ENCODE peak calls at places on chromosomes 4 and X, in five cellular contexts. One of them, this sample, is unnamed.

GRCh38 chr4:152843476-152844107 is 63.8 kb downstream of the ARFIP1 start:
- DNase-seq in tibial artery: no peak
- DNase-seq in choroid plexus epithelial cell: no peak
- DNase-seq in GM12865: no peak
- DNase-seq in left ventricle myocardium inferior: no peak
- DNase-seq in this sample: no peak

GRCh38 chrX:68889244-68889643 is 60.4 kb downstream of the EFNB1 start:
- DNase-seq in tibial artery: no peak
- DNase-seq in choroid plexus epithelial cell: no peak
- DNase-seq in GM12865: no peak
- DNase-seq in left ventricle myocardium inferior: no peak
- DNase-seq in this sample: no peak

GRCh38 chr4:173181769-173182374 is 13.3 kb downstream of the GALNT7 start:
- DNase-seq in tibial artery: no peak
- DNase-seq in choroid plexus epithelial cell: peak
- DNase-seq in GM12865: no peak
- DNase-seq in left ventricle myocardium inferior: no peak
- DNase-seq in this sample: no peak

GRCh38 chr4:155785828-155786227 is 27.0 kb downstream of the GUCY1B1 start:
- DNase-seq in tibial artery: no peak
- DNase-seq in choroid plexus epithelial cell: no peak
- DNase-seq in GM12865: no peak
- DNase-seq in left ventricle myocardium inferior: no peak
- DNase-seq in this sample: no peak

GRCh38 chr4:3364199-3364598 is 71.4 kb downstream of the RGS12 start:
- DNase-seq in tibial artery: no peak
- DNase-seq in choroid plexus epithelial cell: no peak
- DNase-seq in GM12865: no peak
- DNase-seq in left ventricle myocardium inferior: no peak
- DNase-seq in this sample: no peak

GRCh38 chrX:13159886-13160285 is 115.5 kb upstream of the FAM9C start:
- DNase-seq in tibial artery: no peak
- DNase-seq in choroid plexus epithelial cell: no peak
- DNase-seq in GM12865: no peak
- DNase-seq in left ventricle myocardium inferior: no peak
- DNase-seq in this sample: no peak

GRCh38 chr4:123406862-123407261 is 10.3 kb downstream of the SPRY1 start:
- DNase-seq in tibial artery: no peak
- DNase-seq in choroid plexus epithelial cell: no peak
- DNase-seq in GM12865: no peak
- DNase-seq in left ventricle myocardium inferior: no peak
- DNase-seq in this sample: no peak

GRCh38 chrX:110600745-110601310 is 194.8 kb downstream of the CHRDL1 start:
- DNase-seq in tibial artery: no peak
- DNase-seq in choroid plexus epithelial cell: no peak
- DNase-seq in GM12865: no peak
- DNase-seq in left ventricle myocardium inferior: no peak
- DNase-seq in this sample: no peak

GRCh38 chrX:154046262-154046771 is 26.6 kb upstream of the IRAK1 start:
- DNase-seq in tibial artery: peak
- DNase-seq in choroid plexus epithelial cell: peak
- DNase-seq in GM12865: no peak
- DNase-seq in left ventricle myocardium inferior: peak
- DNase-seq in this sample: peak

GRCh38 chr4:73055241-73055897 is 14.1 kb downstream of the COX18 start:
- DNase-seq in tibial artery: no peak
- DNase-seq in choroid plexus epithelial cell: no peak
- DNase-seq in GM12865: peak
- DNase-seq in left ventricle myocardium inferior: no peak
- DNase-seq in this sample: no peak

GRCh38 chr4:180669637-180670036 is 1573.6 kb upstream of the TENM3 start:
- DNase-seq in tibial artery: no peak
- DNase-seq in choroid plexus epithelial cell: peak
- DNase-seq in GM12865: no peak
- DNase-seq in left ventricle myocardium inferior: no peak
- DNase-seq in this sample: no peak

GRCh38 chr4:86895692-86896488 is 3.7 kb upstream of the C4orf36 start:
- DNase-seq in tibial artery: no peak
- DNase-seq in choroid plexus epithelial cell: peak
- DNase-seq in GM12865: peak
- DNase-seq in left ventricle myocardium inferior: no peak
- DNase-seq in this sample: no peak
- H3K4me3 ChIP-seq in tibial artery: no peak
- H3K4me3 ChIP-seq in choroid plexus epithelial cell: no peak
- H3K4me3 ChIP-seq in GM12865: no peak
- H3K4me3 ChIP-seq in left ventricle myocardium inferior: no peak
- H3K4me3 ChIP-seq in this sample: no peak

GRCh38 chr4:48405924-48406323 is 64.6 kb downstream of the SLAIN2 start:
- DNase-seq in tibial artery: no peak
- DNase-seq in choroid plexus epithelial cell: no peak
- DNase-seq in GM12865: no peak
- DNase-seq in left ventricle myocardium inferior: no peak
- DNase-seq in this sample: no peak

GRCh38 chr4:48409203-48409602 is 67.9 kb downstream of the SLAIN2 start:
- DNase-seq in tibial artery: no peak
- DNase-seq in choroid plexus epithelial cell: no peak
- DNase-seq in GM12865: no peak
- DNase-seq in left ventricle myocardium inferior: no peak
- DNase-seq in this sample: no peak

DNA sequence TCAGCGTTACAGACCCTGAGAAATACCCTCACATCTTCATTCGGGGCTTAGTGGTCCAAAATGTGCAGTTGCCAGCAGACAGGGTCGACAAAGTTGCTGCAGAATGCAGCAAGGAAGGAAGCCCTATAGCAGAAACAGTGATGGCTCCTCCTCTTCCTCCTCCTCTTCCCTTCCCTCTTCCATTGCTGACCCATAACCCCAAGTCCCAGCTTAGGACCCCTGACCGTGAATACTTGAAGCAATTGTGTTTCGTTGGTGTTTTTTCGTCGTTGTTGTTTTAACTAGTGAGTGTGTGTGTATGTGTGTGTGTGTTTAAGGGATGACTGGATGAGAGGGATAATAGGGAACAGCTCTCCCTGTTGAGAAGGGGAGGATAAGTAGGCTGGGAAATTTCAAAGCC is 69.5 kb downstream of the SLAIN2 start:
- DNase-seq in tibial artery: no peak
- DNase-seq in choroid plexus epithelial cell: no peak
- DNase-seq in GM12865: no peak
- DNase-seq in left ventricle myocardium inferior: no peak
- DNase-seq in this sample: no peak
- TF ChIP-seq CTCF in tibial artery: no peak
- TF ChIP-seq CTCF in choroid plexus epithelial cell: no peak
- TF ChIP-seq CTCF in GM12865: no peak
- TF ChIP-seq CTCF in left ventricle myocardium inferior: no peak
- TF ChIP-seq CTCF in this sample: no peak

GRCh38 chr4:25031077-25031606 is 396 bp upstream of the LGI2 start:
- DNase-seq in tibial artery: peak
- DNase-seq in choroid plexus epithelial cell: peak
- DNase-seq in GM12865: no peak
- DNase-seq in left ventricle myocardium inferior: peak
- DNase-seq in this sample: peak
- H3K4me3 ChIP-seq in tibial artery: peak
- H3K4me3 ChIP-seq in choroid plexus epithelial cell: peak
- H3K4me3 ChIP-seq in GM12865: no peak
- H3K4me3 ChIP-seq in left ventricle myocardium inferior: peak
- H3K4me3 ChIP-seq in this sample: peak

GRCh38 chrX:22383988-22384387 is 111.3 kb downstream of the CBLL2 start:
- DNase-seq in tibial artery: no peak
- DNase-seq in choroid plexus epithelial cell: no peak
- DNase-seq in GM12865: peak
- DNase-seq in left ventricle myocardium inferior: no peak
- DNase-seq in this sample: no peak
- TF ChIP-seq CTCF in tibial artery: no peak
- TF ChIP-seq CTCF in choroid plexus epithelial cell: peak
- TF ChIP-seq CTCF in GM12865: no peak
- TF ChIP-seq CTCF in left ventricle myocardium inferior: no peak
- TF ChIP-seq CTCF in this sample: no peak

GRCh38 chr4:12588572-12588971 is 895.6 kb downstream of the RAB28 start:
- DNase-seq in tibial artery: no peak
- DNase-seq in choroid plexus epithelial cell: peak
- DNase-seq in GM12865: no peak
- DNase-seq in left ventricle myocardium inferior: no peak
- DNase-seq in this sample: no peak

GRCh38 chr4:12583286-12583685 is 900.9 kb downstream of the RAB28 start:
- DNase-seq in tibial artery: no peak
- DNase-seq in choroid plexus epithelial cell: peak
- DNase-seq in GM12865: no peak
- DNase-seq in left ventricle myocardium inferior: no peak
- DNase-seq in this sample: no peak

GRCh38 chr4:12580787-12581186 is 903.4 kb downstream of the RAB28 start:
- DNase-seq in tibial artery: no peak
- DNase-seq in choroid plexus epithelial cell: no peak
- DNase-seq in GM12865: no peak
- DNase-seq in left ventricle myocardium inferior: no peak
- DNase-seq in this sample: no peak

GRCh38 chr4:12584116-12584875 is 899.8 kb downstream of the RAB28 start:
- DNase-seq in tibial artery: no peak
- DNase-seq in choroid plexus epithelial cell: no peak
- DNase-seq in GM12865: no peak
- DNase-seq in left ventricle myocardium inferior: no peak
- DNase-seq in this sample: no peak

DNA sequence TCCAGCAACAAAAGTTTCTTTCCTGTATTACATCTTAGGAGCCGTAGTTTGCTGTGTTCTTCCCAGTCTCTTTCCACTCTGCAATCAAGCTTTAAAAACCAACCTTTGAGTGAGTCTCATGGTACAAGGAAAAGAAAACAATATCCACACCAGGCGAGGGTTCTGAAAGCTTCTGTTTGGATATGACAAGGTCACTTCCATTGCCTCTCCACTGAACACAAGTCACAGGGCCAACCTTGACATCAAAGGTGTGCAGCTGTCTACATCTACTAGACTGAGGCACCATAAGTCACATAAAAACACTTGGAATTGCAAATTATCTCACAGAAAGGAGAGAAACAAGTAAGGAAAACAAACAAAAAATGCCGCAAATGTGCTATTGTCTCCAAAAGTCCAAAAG is 897.5 kb downstream of the RAB28 start:
- DNase-seq in tibial artery: no peak
- DNase-seq in choroid plexus epithelial cell: no peak
- DNase-seq in GM12865: no peak
- DNase-seq in left ventricle myocardium inferior: no peak
- DNase-seq in this sample: no peak
- H3K4me3 ChIP-seq in tibial artery: no peak
- H3K4me3 ChIP-seq in choroid plexus epithelial cell: no peak
- H3K4me3 ChIP-seq in GM12865: no peak
- H3K4me3 ChIP-seq in left ventricle myocardium inferior: no peak
- H3K4me3 ChIP-seq in this sample: no peak

DNA sequence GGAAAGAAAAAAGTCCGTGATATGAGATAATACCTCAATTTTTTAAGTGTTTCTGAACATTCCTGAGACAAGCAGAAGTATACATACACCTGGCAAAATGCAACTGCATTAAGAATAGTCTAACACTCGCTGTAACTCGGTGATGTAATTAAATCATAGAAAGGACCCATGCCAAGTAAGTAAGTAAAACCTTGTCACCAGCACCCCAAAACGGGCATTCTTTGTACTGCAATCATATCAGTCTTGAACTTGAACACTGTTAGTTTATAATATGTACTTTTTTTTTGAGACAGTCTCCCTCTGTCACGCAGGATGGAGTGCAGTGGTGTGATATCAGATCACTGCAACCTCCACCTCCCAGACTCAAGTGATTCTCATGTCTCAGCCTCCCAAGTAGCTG is 47.4 kb downstream of the SMIM14 start:
- DNase-seq in tibial artery: no peak
- DNase-seq in choroid plexus epithelial cell: peak
- DNase-seq in GM12865: no peak
- DNase-seq in left ventricle myocardium inferior: no peak
- DNase-seq in this sample: no peak
- TF ChIP-seq CTCF in tibial artery: no peak
- TF ChIP-seq CTCF in choroid plexus epithelial cell: no peak
- TF ChIP-seq CTCF in GM12865: no peak
- TF ChIP-seq CTCF in left ventricle myocardium inferior: no peak
- TF ChIP-seq CTCF in this sample: no peak

GRCh38 chrX:17375631-17376380 is 806 bp downstream of the NHS start:
- DNase-seq in tibial artery: peak
- DNase-seq in choroid plexus epithelial cell: peak
- DNase-seq in GM12865: no peak
- DNase-seq in left ventricle myocardium inferior: peak
- DNase-seq in this sample: peak

GRCh38 chrX:17377795-17378194 is 2.8 kb downstream of the NHS start:
- DNase-seq in tibial artery: no peak
- DNase-seq in choroid plexus epithelial cell: peak
- DNase-seq in GM12865: no peak
- DNase-seq in left ventricle myocardium inferior: no peak
- DNase-seq in this sample: no peak

GRCh38 chrX:17377047-17377692 is 2.2 kb downstream of the NHS start:
- DNase-seq in tibial artery: peak
- DNase-seq in choroid plexus epithelial cell: peak
- DNase-seq in GM12865: no peak
- DNase-seq in left ventricle myocardium inferior: peak
- DNase-seq in this sample: peak

GRCh38 chrX:17375361-17375630 is 296 bp downstream of the NHS start:
- DNase-seq in tibial artery: peak
- DNase-seq in choroid plexus epithelial cell: no peak
- DNase-seq in GM12865: no peak
- DNase-seq in left ventricle myocardium inferior: no peak
- DNase-seq in this sample: peak

DNA sequence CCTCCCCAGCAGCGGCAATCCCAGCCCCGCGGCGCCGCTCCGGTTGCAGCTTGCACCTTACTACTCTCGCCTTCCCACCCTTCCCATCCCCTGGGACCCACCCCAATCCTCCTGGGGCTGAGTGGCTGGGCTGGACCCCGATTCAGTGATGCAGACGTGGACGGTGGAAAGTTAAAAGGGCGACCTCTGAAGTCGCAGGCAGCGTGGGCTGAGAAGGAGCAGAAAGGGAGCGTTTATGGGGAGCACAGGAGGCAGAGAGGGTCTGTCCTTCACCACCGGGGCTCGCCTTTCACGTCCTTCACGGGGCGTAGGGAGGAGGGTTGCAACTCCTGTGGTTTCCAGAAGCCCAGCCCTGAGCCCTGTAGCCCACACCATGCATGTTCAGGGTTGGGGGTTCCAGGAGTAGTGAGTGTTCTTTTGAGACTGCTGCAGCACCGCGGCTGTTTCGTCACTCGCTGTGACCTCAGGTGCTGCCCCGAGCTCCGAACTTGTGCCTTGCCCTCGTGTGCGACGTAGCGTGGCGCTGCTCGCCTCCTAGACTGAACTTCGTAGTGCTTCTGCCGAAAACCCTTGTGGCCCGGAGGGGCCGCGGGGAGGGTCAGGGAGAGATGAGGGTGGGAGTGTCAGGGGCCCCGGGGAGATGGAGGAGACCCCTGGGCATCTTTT is 1.5 kb downstream of the NHS start:
- DNase-seq in tibial artery: peak
- DNase-seq in choroid plexus epithelial cell: peak
- DNase-seq in GM12865: no peak
- DNase-seq in left ventricle myocardium inferior: no peak
- DNase-seq in this sample: no peak
- H3K4me3 ChIP-seq in tibial artery: peak
- H3K4me3 ChIP-seq in choroid plexus epithelial cell: peak
- H3K4me3 ChIP-seq in GM12865: no peak
- H3K4me3 ChIP-seq in left ventricle myocardium inferior: peak
- H3K4me3 ChIP-seq in this sample: peak

This sample was measured in heart left ventricle.